ENCODE peak calls at places on chromosomes 13 and 19, in nine cellular contexts. I is heart right ventricle; S is heart left ventricle; G is effector memory CD4-positive, alpha-beta T cell; C is DND-41; X is left ventricle myocardium inferior; O is MM.1S; U is breast epithelium; L is cardiac muscle cell. Q is an unnamed sample. For H3K27me3, H3K36me3 and H3K4me1, the result is how much of the 10 kb centered on the place peaks cover.

GRCh38 chr19:8252922-8253589 is 43.9 kb downstream of the CERS4 start:
- DNase-seq in I (peak), S (peak), G (peak), C (peak), X (peak), O (peak), U (peak), L (peak), Q (peak)

GRCh38 chr13:97125810-97126738 is 96.1 kb upstream of the MBNL2 start:
- DNase-seq in I (no peak), S (no peak), G (no peak), C (no peak), X (peak), O (no peak), U (no peak), L (peak), Q (no peak)

GRCh38 chr13:111202745-111203144 is 87.6 kb downstream of the ARHGEF7 start:
- DNase-seq in I (no peak), S (peak), G (no peak), C (no peak), X (no peak), O (peak), U (no peak), L (peak), Q (no peak)

GRCh38 chr19:17294051-17294891 is 9.0 kb downstream of the ABHD8 start:
- DNase-seq in I (peak), S (no peak), G (peak), C (peak), X (no peak), O (peak), U (no peak), L (no peak), Q (no peak)

GRCh38 chr19:17402982-17403855 is 2.2 kb downstream of the BST2 start:
- DNase-seq in I (peak), S (no peak), G (peak), C (peak), X (no peak), O (no peak), U (no peak), L (peak), Q (no peak)

GRCh38 chr19:38693380-38694223 is 46.2 kb downstream of the ACTN4 start:
- DNase-seq in I (no peak), S (peak), G (peak), C (peak), X (no peak), O (peak), U (no peak), L (peak), Q (no peak)

GRCh38 chr13:89363144-89363543 is 1692.0 kb downstream of the SLITRK5 start:
- DNase-seq in I (no peak), S (no peak), G (no peak), C (no peak), X (no peak), O (no peak), U (no peak), L (no peak), Q (no peak)

GRCh38 chr13:50645092-50645491 is 198.4 kb downstream of the DLEU7 start:
- DNase-seq in I (no peak), S (no peak), G (no peak), C (no peak), X (no peak), O (no peak), U (no peak), L (peak), Q (no peak)

GRCh38 chr19:13881692-13882418 is 4.9 kb downstream of the NANOS3 start:
- DNase-seq in I (peak), S (peak), G (peak), C (peak), X (no peak), O (no peak), U (no peak), L (peak), Q (no peak)

GRCh38 chr13:32802159-32802558 is 214.1 kb upstream of the KL start:
- DNase-seq in I (no peak), S (no peak), G (no peak), C (no peak), X (no peak), O (no peak), U (no peak), L (no peak), Q (no peak)

GRCh38 chr19:18346091-18346490 is 5.7 kb downstream of the PGPEP1 start:
- DNase-seq in I (no peak), S (no peak), G (no peak), C (no peak), X (no peak), O (no peak), U (no peak), L (no peak), Q (no peak)

GRCh38 chr13:113588394-113589111 is 4.0 kb downstream of the TFDP1 start:
- DNase-seq in I (no peak), S (no peak), G (no peak), C (peak), X (no peak), O (no peak), U (peak), L (no peak), Q (no peak)

GRCh38 chr13:43785166-43785680 is 1.5 kb downstream of the ENOX1 start:
- DNase-seq in I (no peak), S (no peak), G (no peak), C (no peak), X (no peak), O (no peak), U (no peak), L (peak), Q (no peak)

GRCh38 chr13:50626031-50626643 is 217.4 kb downstream of the DLEU7 start:
- DNase-seq in I (no peak), S (no peak), G (no peak), C (no peak), X (no peak), O (no peak), U (no peak), L (peak), Q (no peak)

GRCh38 chr19:33868821-33869412 is 72.2 kb downstream of the KCTD15 start:
- DNase-seq in I (peak), S (peak), G (no peak), C (no peak), X (peak), O (no peak), U (peak), L (peak), Q (no peak)

GRCh38 chr19:7500811-7501450 is 12.1 kb upstream of the PEX11G start:
- DNase-seq in I (no peak), S (no peak), G (no peak), C (no peak), X (no peak), O (no peak), U (peak), L (no peak), Q (peak)

GRCh38 chr19:55641376-55642152 is 762 bp downstream of the ZNF580 start:
- DNase-seq in I (no peak), S (no peak), G (no peak), C (peak), X (no peak), O (no peak), U (no peak), L (peak), Q (peak)

GRCh38 chr19:4916292-4917082 is 7.2 kb downstream of the UHRF1 start:
- DNase-seq in I (no peak), S (no peak), G (no peak), C (no peak), X (no peak), O (no peak), U (no peak), L (no peak), Q (peak)

GRCh38 chr19:19495614-19496603 is 19.4 kb downstream of the TSSK6 start:
- DNase-seq in I (no peak), S (no peak), G (no peak), C (no peak), X (no peak), O (no peak), U (no peak), L (no peak), Q (no peak)

GRCh38 chr13:30872685-30873443 is 33.2 kb upstream of the MEDAG start:
- DNase-seq in I (peak), S (no peak), G (no peak), C (no peak), X (no peak), O (no peak), U (no peak), L (peak), Q (no peak)

GRCh38 chr13:23386533-23386932 is 47.0 kb downstream of the SACS start:
- DNase-seq in I (no peak), S (no peak), G (no peak), C (no peak), X (no peak), O (no peak), U (no peak), L (no peak), Q (no peak)

GRCh38 chr19:17703823-17704463 is 15.3 kb upstream of the MAP1S start:
- DNase-seq in I (peak), S (no peak), G (peak), C (peak), X (no peak), O (peak), U (no peak), L (peak), Q (no peak)

GRCh38 chr13:45198041-45198440 is 2.8 kb downstream of the KCTD4 start:
- DNase-seq in I (no peak), S (no peak), G (no peak), C (no peak), X (no peak), O (no peak), U (no peak), L (no peak), Q (no peak)

GRCh38 chr13:38394777-38395504 is 45.3 kb downstream of the UFM1 start:
- DNase-seq in I (no peak), S (no peak), G (no peak), C (no peak), X (no peak), O (no peak), U (no peak), L (no peak), Q (no peak)

GRCh38 chr19:50725932-50726230 is 2.7 kb downstream of the CLEC11A start:
- DNase-seq in I (no peak), S (no peak), G (no peak), C (no peak), X (no peak), O (no peak), U (no peak), L (no peak), Q (no peak)

GRCh38 chr13:45396548-45397095 is 21.6 kb downstream of the SLC25A30 start:
- DNase-seq in I (no peak), S (no peak), G (no peak), C (no peak), X (no peak), O (no peak), U (no peak), L (peak), Q (no peak)

GRCh38 chr13:110476220-110476617 is 85.3 kb downstream of the RAB20 start:
- DNase-seq in I (no peak), S (no peak), G (no peak), C (no peak), X (no peak), O (no peak), U (no peak), L (no peak), Q (no peak)

GRCh38 chr13:59318320-59318930 is 845.3 kb downstream of the DIAPH3 start:
- DNase-seq in I (peak), S (peak), G (no peak), C (peak), X (peak), O (peak), U (peak), L (peak), Q (peak)

GRCh38 chr19:47465957-47466356 is 5.7 kb downstream of the SLC8A2 start:
- DNase-seq in I (no peak), S (no peak), G (no peak), C (no peak), X (no peak), O (no peak), U (no peak), L (no peak), Q (no peak)
- H3K27me3 ChIP-seq in I (under half), S (under half), G (under half), C (under half), X (half or more), O (half or more), U (under half), L (under half), Q (under half)

DNA sequence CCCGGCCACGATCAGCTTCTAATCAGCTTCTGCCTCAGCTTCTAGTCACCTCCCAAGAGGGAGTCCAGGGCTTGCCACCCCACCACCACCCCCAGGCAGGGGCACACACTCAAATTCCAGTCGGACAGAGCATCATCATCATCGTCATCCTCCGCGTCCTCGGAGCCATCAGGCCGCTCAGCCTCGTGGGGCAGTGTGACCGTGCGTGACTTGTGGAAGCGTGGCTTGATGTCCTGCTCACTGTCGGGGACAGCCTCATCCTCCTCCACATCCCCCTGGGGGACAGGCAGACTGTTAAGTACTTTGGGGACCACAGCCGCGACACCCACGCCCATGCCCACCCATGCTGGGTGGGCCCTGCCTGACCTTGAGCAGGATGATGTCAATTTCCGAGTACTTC is 12.5 kb downstream of the TNPO2 start:
- DNase-seq in I (no peak), S (no peak), G (no peak), C (no peak), X (no peak), O (no peak), U (no peak), L (no peak), Q (no peak)
- H3K36me3 ChIP-seq in I (under half), S (half or more), G (under half), C (half or more), X (half or more), O (under half), U (under half), L (half or more), Q (under half)

GRCh38 chr19:1618157-1619093 is 13.2 kb upstream of the UQCR11 start:
- DNase-seq in I (no peak), S (no peak), G (no peak), C (peak), X (no peak), O (no peak), U (no peak), L (peak), Q (peak)

GRCh38 chr19:1615156-1615765 is 10.0 kb upstream of the UQCR11 start:
- DNase-seq in I (no peak), S (no peak), G (no peak), C (no peak), X (no peak), O (no peak), U (no peak), L (no peak), Q (peak)

GRCh38 chr19:1613808-1614570 is 8.7 kb upstream of the UQCR11 start:
- DNase-seq in I (no peak), S (no peak), G (no peak), C (no peak), X (no peak), O (no peak), U (no peak), L (no peak), Q (no peak)

GRCh38 chr19:1616875-1617274 is 11.6 kb upstream of the UQCR11 start:
- DNase-seq in I (no peak), S (no peak), G (no peak), C (no peak), X (no peak), O (peak), U (no peak), L (no peak), Q (no peak)

GRCh38 chr19:1616396-1616795 is 11.1 kb upstream of the UQCR11 start:
- DNase-seq in I (no peak), S (no peak), G (no peak), C (no peak), X (no peak), O (no peak), U (no peak), L (peak), Q (no peak)
- H3K4me1 ChIP-seq in I (under half), S (under half), G (under half), C (under half), X (under half), O (under half), U (under half), L (under half), Q (under half)

GRCh38 chr19:35812220-35813042 is at the start of gene PRODH2:
- DNase-seq in I (no peak), S (no peak), G (no peak), C (no peak), X (no peak), O (no peak), U (no peak), L (no peak), Q (no peak)
- H3K27me3 ChIP-seq in I (under half), S (under half), G (under half), C (under half), X (half or more), O (half or more), U (under half), L (under half), Q (under half)

GRCh38 chr13:19713186-19713965 is 69.4 kb downstream of the PSPC1 start:
- DNase-seq in I (no peak), S (no peak), G (no peak), C (no peak), X (no peak), O (no peak), U (no peak), L (peak), Q (no peak)
- H3K36me3 ChIP-seq in I (under half), S (under half), G (under half), C (under half), X (under half), O (under half), U (under half), L (under half), Q (under half)

DNA sequence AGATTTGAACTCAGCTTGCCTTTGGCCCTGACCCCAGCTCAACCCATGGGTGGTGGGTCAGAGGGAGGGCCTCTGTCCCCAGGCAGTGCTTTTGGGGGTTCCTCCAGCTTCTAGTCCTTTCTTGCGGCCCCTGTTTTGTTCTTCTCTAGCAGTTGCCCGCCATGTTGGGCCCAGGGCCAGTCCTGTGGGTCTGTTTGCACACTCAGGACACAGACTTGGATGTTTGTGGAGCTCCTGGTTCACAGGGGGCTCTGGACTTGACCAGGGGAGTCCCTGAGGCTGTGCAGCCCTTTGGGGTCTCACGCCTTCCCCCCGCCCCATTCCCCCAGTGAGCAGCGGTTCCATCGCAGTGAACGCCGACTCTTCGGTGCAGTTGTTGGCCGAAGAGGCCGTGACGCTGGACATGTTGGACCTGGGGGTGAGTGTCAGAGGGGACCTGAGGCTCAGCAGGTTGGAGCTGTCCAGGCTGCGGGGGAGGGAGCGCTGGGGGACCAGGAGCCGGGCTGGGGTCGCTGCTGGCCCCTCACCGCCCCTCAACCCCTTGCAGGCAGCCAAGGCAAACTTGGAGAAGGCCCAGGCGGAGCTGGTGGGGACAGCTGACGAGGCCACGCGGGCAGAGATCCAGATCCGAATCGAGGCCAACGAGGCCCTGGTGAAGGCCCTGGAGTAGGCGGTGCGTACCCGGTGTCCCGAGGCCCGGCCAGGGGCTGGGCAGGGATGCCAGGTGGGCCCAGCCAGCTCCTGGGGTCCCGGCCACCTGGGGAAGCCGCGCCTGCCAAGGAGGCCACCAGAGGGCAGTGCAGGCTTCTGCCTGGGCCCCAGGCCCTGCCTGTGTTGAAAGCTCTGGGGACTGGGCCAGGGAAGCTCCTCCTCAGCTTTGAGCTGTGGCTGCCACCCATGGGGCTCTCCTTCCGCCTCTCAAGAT is 2.5 kb downstream of the ATP5F1D start:
- DNase-seq in I (peak), S (peak), G (peak), C (peak), X (peak), O (peak), U (peak), L (peak), Q (peak)
- H3K4me1 ChIP-seq in I (half or more), S (half or more), G (under half), C (half or more), X (half or more), O (under half), U (half or more), L (under half), Q (under half)

DNA sequence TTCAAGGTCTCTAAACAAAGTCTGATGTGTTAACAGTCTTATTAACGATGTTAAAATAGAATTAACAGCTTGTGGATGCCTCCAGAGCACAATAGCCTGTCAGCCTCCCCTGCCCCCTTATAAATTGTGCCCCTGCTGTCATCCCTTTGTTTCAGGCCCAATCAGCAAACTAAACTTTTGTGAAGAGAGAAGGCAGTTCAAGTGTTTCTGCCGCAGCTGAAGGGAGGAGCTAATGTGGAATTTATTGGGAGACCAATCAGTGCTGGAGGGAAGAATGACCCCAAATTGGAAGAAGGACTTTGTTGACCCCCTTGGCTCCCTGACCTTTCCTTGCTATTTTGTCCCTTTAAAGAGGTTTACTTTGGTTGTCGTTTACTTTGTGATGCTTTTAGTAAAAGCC is 160.5 kb downstream of the TM9SF2 start:
- DNase-seq in I (no peak), S (no peak), G (no peak), C (no peak), X (no peak), O (no peak), U (no peak), L (no peak), Q (no peak)
- H3K27me3 ChIP-seq in I (under half), S (under half), G (under half), C (under half), X (under half), O (under half), U (under half), L (under half), Q (under half)